ENCODE peak calls at places on chromosome 12, in ten cellular contexts. M is cardiac fibroblast, X is kidney epithelial cell, L is WERI-Rb-1, O is heart left ventricle, C is tibial nerve, U is tibial artery, B is neural progenitor cell, S is right lobe of liver, F is spleen. Q is an unnamed sample.

GRCh38 chr12:55658212-55658611 is 21.5 kb downstream of the OR10P1 start:
- DNase-seq in U (no peak), X (no peak), L (no peak), S (peak), M (no peak), F (no peak), O (no peak), B (no peak), C (no peak), Q (no peak)

GRCh38 chr12:57868211-57868610 is 21.7 kb upstream of the CTDSP2 start:
- DNase-seq in L (no peak), M (no peak), B (no peak), U (no peak), X (no peak), S (no peak), F (no peak), O (no peak), C (no peak), Q (peak)

GRCh38 chr12:77118696-77119095 is 53.3 kb upstream of the E2F7 start:
- DNase-seq in B (no peak), X (no peak), C (no peak), L (no peak), U (no peak), F (no peak), M (peak), O (no peak), S (no peak), Q (no peak)

GRCh38 chr12:63420206-63420644 is 248.1 kb downstream of the DPY19L2 start:
- DNase-seq in L (peak), S (peak), C (no peak), B (peak), U (no peak), F (no peak), M (peak), O (peak), X (no peak), Q (peak)

GRCh38 chr12:84919271-84919670 is 6.7 kb upstream of the SLC6A15 start:
- DNase-seq in U (no peak), X (no peak), M (peak), C (no peak), S (no peak), F (no peak), L (no peak), B (no peak), O (no peak), Q (peak)

GRCh38 chr12:68342966-68343365 is 10.8 kb upstream of the MDM1 start:
- DNase-seq in L (peak), U (no peak), X (no peak), B (no peak), F (no peak), O (no peak), C (no peak), M (no peak), S (no peak), Q (no peak)

GRCh38 chr12:52271157-52271556 is 3.3 kb upstream of the KRT86 start:
- DNase-seq in F (no peak), X (no peak), B (no peak), L (no peak), U (no peak), O (no peak), M (peak), S (no peak), C (no peak), Q (peak)

GRCh38 chr12:52171950-52172512 is 19.8 kb downstream of the KRT80 start:
- DNase-seq in M (peak), S (no peak), B (peak), U (no peak), L (peak), C (no peak), F (no peak), O (no peak), X (no peak), Q (peak)

GRCh38 chr12:69588527-69588926 is 3.3 kb downstream of the CCT2 start:
- DNase-seq in C (no peak), U (no peak), B (no peak), F (no peak), O (no peak), L (no peak), M (no peak), S (no peak), X (no peak), Q (no peak)

GRCh38 chr12:132271755-132272092 is 57.7 kb downstream of the GALNT9 start:
- DNase-seq in L (no peak), C (no peak), M (no peak), X (no peak), F (no peak), U (no peak), S (peak), B (no peak), O (no peak), Q (no peak)

GRCh38 chr12:43332977-43333649 is 218.9 kb downstream of the ADAMTS20 start:
- DNase-seq in U (no peak), S (no peak), L (no peak), F (no peak), X (no peak), M (peak), O (no peak), B (no peak), C (no peak), Q (peak)

GRCh38 chr12:44253338-44253856 is 417.5 kb downstream of the TMEM117 start:
- DNase-seq in S (no peak), U (no peak), C (no peak), B (no peak), O (no peak), X (no peak), L (no peak), M (no peak), F (no peak), Q (no peak)

GRCh38 chr12:127964717-127965116 is 302.3 kb upstream of the TMEM132C start:
- DNase-seq in M (no peak), X (no peak), L (no peak), F (no peak), O (no peak), C (no peak), U (no peak), B (no peak), S (no peak), Q (peak)

GRCh38 chr12:121576851-121577391 is 3.9 kb downstream of the KDM2B start:
- DNase-seq in U (no peak), L (peak), F (no peak), C (peak), O (peak), B (peak), S (no peak), M (peak), X (peak), Q (peak)

GRCh38 chr12:13162904-13163303 is 33.6 kb upstream of the EMP1 start:
- DNase-seq in X (no peak), C (no peak), U (no peak), S (no peak), F (no peak), B (no peak), O (no peak), L (no peak), M (no peak), Q (no peak)

GRCh38 chr12:49867580-49868341 is 24.9 kb upstream of the BCDIN3D start:
- DNase-seq in U (no peak), M (peak), X (no peak), B (no peak), L (peak), S (no peak), O (no peak), C (no peak), F (peak), Q (peak)

GRCh38 chr12:45215419-45216296 is at the start of gene ANO6:
- DNase-seq in O (peak), B (peak), C (peak), S (peak), U (peak), X (no peak), M (peak), L (peak), F (peak), Q (peak)

GRCh38 chr12:131114331-131114730 is 160.6 kb downstream of the ADGRD1 start:
- DNase-seq in X (no peak), M (no peak), U (no peak), S (no peak), O (no peak), C (no peak), F (no peak), B (no peak), L (no peak), Q (no peak)

GRCh38 chr12:54684636-54685630 is 36.8 kb upstream of the DCD start:
- DNase-seq in B (peak), S (peak), F (no peak), X (no peak), C (no peak), O (no peak), L (no peak), M (no peak), U (no peak), Q (no peak)

GRCh38 chr12:62673027-62673815 is 206.6 kb downstream of the MON2 start:
- DNase-seq in U (no peak), S (no peak), X (no peak), B (peak), F (no peak), M (no peak), C (no peak), L (no peak), O (no peak), Q (no peak)

GRCh38 chr12:90174198-90174510 is 465.5 kb upstream of the ATP2B1 start:
- DNase-seq in L (peak), X (no peak), M (peak), C (no peak), B (no peak), O (no peak), F (no peak), S (no peak), U (no peak), Q (no peak)

GRCh38 chr12:2974560-2974971 is 15.4 kb downstream of the TEAD4 start:
- DNase-seq in O (no peak), U (no peak), C (no peak), X (no peak), M (peak), L (no peak), S (no peak), F (no peak), B (no peak), Q (peak)

GRCh38 chr12:69101505-69101904 is 137.9 kb upstream of the CPSF6 start:
- DNase-seq in M (peak), L (no peak), C (peak), U (no peak), F (no peak), O (no peak), X (no peak), S (peak), B (no peak), Q (peak)

GRCh38 chr12:22473212-22473611 is 71.1 kb downstream of the C2CD5 start:
- DNase-seq in B (no peak), M (no peak), U (no peak), X (no peak), O (no peak), S (no peak), L (no peak), C (no peak), F (no peak), Q (no peak)

GRCh38 chr12:55906056-55906455 is 21.6 kb downstream of the PYM1 start:
- DNase-seq in B (no peak), O (no peak), X (no peak), C (no peak), F (no peak), U (no peak), L (no peak), M (peak), S (no peak), Q (peak)

GRCh38 chr12:49893753-49894752 is 9.6 kb downstream of the FAIM2 start:
- DNase-seq in U (no peak), M (peak), C (no peak), S (no peak), F (no peak), B (no peak), X (peak), L (no peak), O (no peak), Q (peak)

GRCh38 chr12:125549836-125550235 is 484.6 kb downstream of the AACS start:
- DNase-seq in X (no peak), C (no peak), B (no peak), S (no peak), L (peak), O (no peak), F (no peak), M (no peak), U (no peak), Q (no peak)
- TF ChIP-seq CTCF in X (peak), C (no peak), B (peak), S (peak), L (peak), O (no peak), F (no peak), M (peak), U (no peak), Q (peak)

GRCh38 chr12:108571604-108572165 is 9.3 kb downstream of the ISCU start:
- DNase-seq in X (no peak), O (no peak), M (no peak), B (no peak), S (peak), L (no peak), U (peak), F (no peak), C (no peak), Q (no peak)

GRCh38 chr12:108570743-108571603 is 8.6 kb downstream of the ISCU start:
- DNase-seq in O (no peak), X (no peak), C (no peak), M (peak), S (peak), L (no peak), F (no peak), U (peak), B (peak), Q (peak)

GRCh38 chr12:108575199-108575912 is 13.0 kb downstream of the ISCU start:
- DNase-seq in M (no peak), O (no peak), B (no peak), F (no peak), L (no peak), S (peak), X (no peak), U (no peak), C (no peak), Q (peak)

GRCh38 chr12:108573310-108573709 is 10.9 kb downstream of the ISCU start:
- DNase-seq in B (no peak), F (no peak), S (no peak), M (no peak), O (no peak), X (no peak), C (no peak), U (no peak), L (no peak), Q (no peak)

DNA sequence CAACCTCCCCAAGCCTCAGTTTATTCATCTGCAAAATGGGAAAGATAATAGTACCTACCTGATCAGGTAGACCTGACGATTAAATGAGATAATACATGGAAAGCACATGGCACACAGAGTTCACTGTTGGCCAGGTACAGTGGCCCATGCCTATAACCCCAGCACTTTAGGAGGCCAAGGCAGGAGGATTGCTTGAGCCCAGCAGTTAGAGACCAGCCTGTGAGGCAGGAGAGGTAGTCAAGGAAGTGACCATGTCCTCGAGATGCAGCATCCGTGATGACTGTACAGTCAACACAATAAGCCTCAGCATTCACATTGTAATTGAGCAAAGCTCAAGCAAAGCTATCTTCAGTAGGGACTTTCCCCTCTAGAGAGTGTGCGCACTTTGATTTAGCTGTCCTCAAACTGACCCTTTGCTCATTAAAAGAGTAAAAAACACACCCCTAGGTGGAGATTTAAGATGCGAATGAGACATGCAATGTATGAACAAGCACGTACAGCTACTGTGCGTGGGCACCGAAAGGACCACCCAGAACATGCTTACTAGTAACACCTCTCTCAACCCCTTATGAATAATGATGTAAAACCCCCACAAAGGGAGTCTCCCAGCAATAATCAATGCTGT is 9.9 kb downstream of the ISCU start:
- DNase-seq in F (no peak), X (no peak), C (no peak), B (no peak), L (no peak), S (no peak), O (no peak), U (no peak), M (peak), Q (no peak)
- H3K4me3 ChIP-seq in F (no peak), X (no peak), C (no peak), B (no peak), L (no peak), S (no peak), O (no peak), U (no peak), M (no peak), Q (no peak)

DNA sequence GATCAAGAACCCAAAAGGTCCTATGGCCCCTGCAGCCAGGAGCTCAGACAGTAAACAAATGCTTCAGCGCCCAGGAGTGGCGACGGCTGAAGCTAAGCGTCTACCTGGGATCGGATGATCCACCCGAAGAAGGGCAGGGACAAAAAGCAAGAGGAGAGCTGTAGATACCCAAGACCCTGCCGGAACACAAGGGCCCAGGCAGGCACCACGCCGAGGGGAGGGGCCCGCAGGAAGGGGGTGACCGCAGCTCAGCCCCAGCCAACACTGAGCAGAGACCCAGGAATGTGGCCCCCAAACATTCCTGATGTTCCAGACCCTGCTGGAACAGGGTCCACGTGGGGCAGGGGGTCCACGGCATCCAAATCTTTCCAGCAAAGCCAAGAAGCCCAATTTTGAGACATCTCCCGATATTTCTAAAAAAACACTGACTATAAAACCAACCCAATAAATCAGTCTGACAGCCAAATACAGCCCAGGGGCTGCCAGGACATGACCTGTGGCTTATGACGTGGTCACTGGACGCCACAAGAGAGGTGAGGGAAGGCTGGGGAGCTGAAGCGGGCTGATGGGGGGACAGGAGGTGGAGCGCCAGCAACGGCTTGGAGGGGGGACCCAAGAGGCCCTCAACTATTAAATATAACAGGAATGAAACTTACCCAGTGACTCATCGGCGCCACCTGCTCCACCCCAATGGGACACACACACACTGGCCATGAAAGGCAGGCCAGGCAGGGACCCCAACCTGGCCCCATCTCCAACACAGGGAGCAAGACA is 58.9 kb downstream of the NCOR2 start:
- DNase-seq in L (peak), F (no peak), U (no peak), B (no peak), M (peak), C (peak), S (no peak), O (no peak), X (no peak), Q (no peak)
- TF ChIP-seq CTCF in L (peak), F (no peak), U (no peak), B (peak), M (no peak), C (no peak), S (no peak), O (no peak), X (peak), Q (no peak)

GRCh38 chr12:106345739-106346138 is 11.8 kb upstream of the POLR3B start:
- DNase-seq in L (peak), O (peak), U (no peak), S (peak), X (no peak), F (no peak), M (peak), B (peak), C (peak), Q (peak)

GRCh38 chr12:106348411-106348810 is 9.1 kb upstream of the POLR3B start:
- DNase-seq in O (no peak), M (no peak), C (no peak), F (no peak), S (no peak), L (no peak), X (no peak), B (no peak), U (no peak), Q (no peak)

GRCh38 chr12:106342397-106343212 is 14.9 kb upstream of the POLR3B start:
- DNase-seq in S (peak), M (peak), C (peak), U (peak), F (no peak), L (no peak), O (peak), X (no peak), B (no peak), Q (peak)

GRCh38 chr12:106341086-106341879 is 16.3 kb upstream of the POLR3B start:
- DNase-seq in O (peak), M (no peak), X (no peak), F (no peak), S (no peak), C (no peak), U (no peak), B (no peak), L (no peak), Q (peak)

GRCh38 chr12:106343213-106343509 is 14.4 kb upstream of the POLR3B start:
- DNase-seq in X (no peak), M (no peak), F (no peak), S (no peak), C (no peak), U (no peak), L (no peak), O (no peak), B (no peak), Q (no peak)
- H3K4me3 ChIP-seq in X (no peak), M (peak), F (no peak), S (no peak), C (no peak), U (peak), L (no peak), O (no peak), B (no peak), Q (peak)

DNA sequence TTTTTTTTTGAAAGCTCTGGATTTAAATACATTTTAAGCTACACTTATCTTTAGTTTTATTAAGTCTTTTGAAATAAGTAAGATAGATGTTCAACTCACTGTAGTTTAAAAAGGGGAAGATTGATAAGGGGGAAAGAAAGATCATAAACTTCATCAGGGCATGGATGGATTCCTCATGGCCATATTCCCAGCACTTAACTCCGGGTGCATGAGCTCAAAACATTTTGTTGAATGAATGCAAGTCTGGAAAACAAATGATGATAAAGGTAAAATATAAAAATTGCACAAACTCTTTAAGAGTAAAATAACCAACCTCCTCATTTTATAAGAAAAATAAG is 4.3 kb upstream of the IGF1 start:
- DNase-seq in U (no peak), F (no peak), X (no peak), B (no peak), M (no peak), C (no peak), L (no peak), O (no peak), S (no peak), Q (no peak)
- TF ChIP-seq CTCF in U (no peak), F (peak), X (no peak), B (no peak), M (no peak), C (no peak), L (no peak), O (no peak), S (no peak), Q (no peak)

DNA sequence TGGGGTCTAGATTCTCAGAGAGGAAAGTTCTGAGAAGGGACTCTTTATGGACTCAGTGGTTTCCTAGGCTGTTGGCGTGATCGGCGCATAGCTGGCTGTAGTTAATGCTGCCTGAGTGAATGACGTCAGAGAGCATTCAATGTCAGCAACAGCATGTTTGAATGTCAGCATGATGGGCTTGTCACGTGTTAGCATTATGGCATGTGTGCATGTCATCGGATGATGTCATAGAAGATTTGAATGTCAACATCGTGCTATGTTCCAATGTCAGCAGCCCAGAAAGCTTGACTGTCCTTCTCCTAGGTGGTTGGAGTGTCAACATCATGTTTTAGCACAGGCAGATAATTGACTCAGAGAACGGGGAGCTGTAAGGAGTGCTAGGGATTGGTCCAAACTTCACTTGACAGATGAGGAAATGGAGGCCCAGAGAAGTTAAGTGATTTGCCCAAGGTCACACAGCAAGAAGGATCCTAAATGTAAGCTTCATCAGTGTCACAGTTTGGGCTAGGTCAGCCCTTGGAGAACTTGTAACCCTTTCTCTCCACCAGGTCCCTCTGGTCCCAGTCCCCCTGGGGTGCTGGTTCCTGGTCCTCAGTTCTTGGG is 45.5 kb downstream of the MVK start:
- DNase-seq in S (no peak), M (no peak), U (no peak), X (no peak), L (no peak), B (no peak), C (no peak), O (no peak), F (no peak), Q (no peak)
- H3K4me3 ChIP-seq in S (no peak), M (no peak), U (no peak), X (no peak), L (no peak), B (no peak), C (no peak), O (no peak), F (no peak), Q (no peak)

GRCh38 chr12:47033797-47034555 is 45.4 kb upstream of the PCED1B start:
- DNase-seq in B (no peak), X (no peak), L (no peak), U (no peak), C (no peak), F (no peak), M (no peak), O (no peak), S (no peak), Q (no peak)
- TF ChIP-seq CTCF in B (no peak), X (no peak), L (no peak), U (no peak), C (no peak), F (no peak), M (no peak), O (no peak), S (no peak), Q (no peak)

Q was measured in fibroblast of the aortic adventitia.